ENCODE peak calls at places on chromosome 1, in six cellular contexts. V, U, W, Q, H and Z are unnamed samples.

GRCh38 chr1:26705788-26706237 is 10.0 kb downstream of the ARID1A start:
- DNase-seq in V (no peak), U (peak), W (peak), Q (no peak), H (peak), Z (peak)

GRCh38 chr1:48039088-48040049 is 42.2 kb upstream of the TRABD2B start:
- DNase-seq in V (no peak), U (no peak), W (no peak), Q (no peak), H (no peak), Z (no peak)

GRCh38 chr1:234369784-234370183 is 3.5 kb upstream of the COA6 start:
- DNase-seq in V (no peak), U (no peak), W (no peak), Q (no peak), H (peak), Z (peak)

GRCh38 chr1:43525995-43526394 is 4.7 kb upstream of the PTPRF start:
- DNase-seq in V (no peak), U (peak), W (peak), Q (no peak), H (peak), Z (peak)

GRCh38 chr1:5506634-5507033 is 485.6 kb downstream of the NPHP4 start:
- DNase-seq in V (no peak), U (no peak), W (no peak), Q (no peak), H (no peak), Z (no peak)

GRCh38 chr1:1758059-1758621 is 20.1 kb downstream of the NADK start:
- DNase-seq in V (no peak), U (no peak), W (no peak), Q (no peak), H (no peak), Z (no peak)

GRCh38 chr1:184890539-184890973 is 83.8 kb downstream of the NIBAN1 start:
- DNase-seq in V (no peak), U (peak), W (no peak), Q (peak), H (peak), Z (no peak)

GRCh38 chr1:244989813-244990212 is 125.5 kb upstream of the HNRNPU start:
- DNase-seq in V (no peak), U (no peak), W (no peak), Q (no peak), H (peak), Z (no peak)

GRCh38 chr1:224333309-224333926 is 3.4 kb upstream of the NVL start:
- DNase-seq in V (no peak), U (no peak), W (no peak), Q (no peak), H (peak), Z (no peak)

GRCh38 chr1:160325252-160325651 is 17.8 kb downstream of the COPA start:
- DNase-seq in V (no peak), U (no peak), W (no peak), Q (no peak), H (no peak), Z (no peak)

GRCh38 chr1:245197911-245198379 is 43.2 kb downstream of the KIF26B start:
- DNase-seq in V (no peak), U (peak), W (peak), Q (no peak), H (no peak), Z (no peak)

GRCh38 chr1:236806634-236807033 is 11.5 kb downstream of the MTR start:
- DNase-seq in V (no peak), U (no peak), W (no peak), Q (no peak), H (no peak), Z (no peak)

GRCh38 chr1:169601096-169601881 is 15.0 kb upstream of the F5 start:
- DNase-seq in V (no peak), U (no peak), W (no peak), Q (no peak), H (peak), Z (no peak)

GRCh38 chr1:20137055-20137454 is 2.1 kb upstream of the PLA2G2F start:
- DNase-seq in V (no peak), U (no peak), W (no peak), Q (no peak), H (no peak), Z (no peak)

GRCh38 chr1:5915587-5916571 is 76.3 kb downstream of the NPHP4 start:
- DNase-seq in V (no peak), U (peak), W (no peak), Q (peak), H (peak), Z (peak)

GRCh38 chr1:152495066-152495675 is 15.4 kb upstream of the LCE5A start:
- DNase-seq in V (no peak), U (no peak), W (no peak), Q (no peak), H (peak), Z (no peak)

GRCh38 chr1:93818570-93818959 is 60.4 kb downstream of the DNTTIP2 start:
- DNase-seq in V (no peak), U (no peak), W (no peak), Q (no peak), H (no peak), Z (no peak)

GRCh38 chr1:70409136-70409535 is 1.9 kb upstream of the CTH start:
- DNase-seq in V (no peak), U (no peak), W (no peak), Q (no peak), H (no peak), Z (no peak)

GRCh38 chr1:182795563-182796228 is 6.1 kb downstream of the NPL start:
- DNase-seq in V (no peak), U (peak), W (no peak), Q (no peak), H (peak), Z (no peak)

GRCh38 chr1:209416009-209416408 is 167.5 kb upstream of the CAMK1G start:
- DNase-seq in V (no peak), U (no peak), W (no peak), Q (no peak), H (peak), Z (no peak)

GRCh38 chr1:100969336-100969735 is 56.2 kb downstream of the DPH5 start:
- DNase-seq in V (no peak), U (no peak), W (no peak), Q (no peak), H (no peak), Z (no peak)

GRCh38 chr1:93768380-93768863 is 86.8 kb upstream of the BCAR3 start:
- DNase-seq in V (no peak), U (no peak), W (no peak), Q (no peak), H (no peak), Z (no peak)

GRCh38 chr1:245687129-245687635 is 532.4 kb downstream of the KIF26B start:
- DNase-seq in V (no peak), U (no peak), W (no peak), Q (no peak), H (no peak), Z (no peak)

GRCh38 chr1:197838836-197839235 is 63.6 kb upstream of the DENND1B start:
- DNase-seq in V (no peak), U (peak), W (peak), Q (no peak), H (peak), Z (peak)

GRCh38 chr1:119659628-119660027 is 11.6 kb upstream of the ZNF697 start:
- DNase-seq in V (no peak), U (no peak), W (no peak), Q (no peak), H (no peak), Z (no peak)

GRCh38 chr1:94527447-94528031 is 14.0 kb downstream of the F3 start:
- DNase-seq in V (no peak), U (peak), W (no peak), Q (no peak), H (peak), Z (no peak)

GRCh38 chr1:66764994-66765578 is 12.8 kb downstream of the DYNLT5 start:
- DNase-seq in V (no peak), U (peak), W (peak), Q (peak), H (peak), Z (no peak)